ENCODE peak calls at places on chromosomes 11 and 22, in seven cellular contexts. One of them, this sample, is unnamed.

GRCh38 chr22:27719033-27719341 is 82.6 kb downstream of the MN1 start:
- DNase-seq in HepG2: no peak
- DNase-seq in HEK293T: no peak
- DNase-seq in H1: no peak
- DNase-seq in GM12878: no peak
- DNase-seq in K562: no peak
- DNase-seq in HCT116: no peak
- DNase-seq in this sample: no peak

GRCh38 chr11:96964661-96965060 is 574.8 kb downstream of the JRKL start:
- DNase-seq in GM12878: no peak
- DNase-seq in K562: no peak
- DNase-seq in HepG2: peak
- DNase-seq in H1: no peak
- DNase-seq in HCT116: no peak
- DNase-seq in HEK293T: no peak
- DNase-seq in this sample: no peak

GRCh38 chr11:3947084-3947483 is 91.6 kb downstream of the STIM1 start:
- DNase-seq in HepG2: no peak
- DNase-seq in GM12878: peak
- DNase-seq in HEK293T: no peak
- DNase-seq in K562: no peak
- DNase-seq in HCT116: no peak
- DNase-seq in H1: no peak
- DNase-seq in this sample: no peak

GRCh38 chr11:58963551-58964075 is 24.3 kb downstream of the GLYATL1 start:
- DNase-seq in H1: peak
- DNase-seq in GM12878: no peak
- DNase-seq in HepG2: no peak
- DNase-seq in HEK293T: no peak
- DNase-seq in K562: no peak
- DNase-seq in HCT116: no peak
- DNase-seq in this sample: peak

GRCh38 chr22:20752873-20753272 is 21.0 kb upstream of the SERPIND1 start:
- DNase-seq in HCT116: no peak
- DNase-seq in HEK293T: no peak
- DNase-seq in H1: no peak
- DNase-seq in GM12878: no peak
- DNase-seq in K562: no peak
- DNase-seq in HepG2: no peak
- DNase-seq in this sample: no peak

GRCh38 chr11:107741044-107741823 is 29.4 kb upstream of the SLN start:
- DNase-seq in H1: peak
- DNase-seq in HCT116: peak
- DNase-seq in K562: peak
- DNase-seq in GM12878: peak
- DNase-seq in HepG2: peak
- DNase-seq in HEK293T: peak
- DNase-seq in this sample: no peak

GRCh38 chr11:57514538-57515331 is 767 bp downstream of the SLC43A1 start:
- DNase-seq in HepG2: peak
- DNase-seq in HCT116: no peak
- DNase-seq in GM12878: no peak
- DNase-seq in H1: peak
- DNase-seq in K562: peak
- DNase-seq in HEK293T: peak
- DNase-seq in this sample: peak

GRCh38 chr22:25174888-25175411 is 24.7 kb upstream of the CRYBB3 start:
- DNase-seq in HepG2: no peak
- DNase-seq in GM12878: no peak
- DNase-seq in H1: no peak
- DNase-seq in K562: no peak
- DNase-seq in HCT116: no peak
- DNase-seq in HEK293T: no peak
- DNase-seq in this sample: no peak

GRCh38 chr11:130840683-130841082 is 75.6 kb downstream of the SNX19 start:
- DNase-seq in K562: no peak
- DNase-seq in HepG2: no peak
- DNase-seq in GM12878: no peak
- DNase-seq in HEK293T: no peak
- DNase-seq in HCT116: no peak
- DNase-seq in H1: no peak
- DNase-seq in this sample: no peak

GRCh38 chr22:42926034-42926433 is 69.0 kb upstream of the ARFGAP3 start:
- DNase-seq in H1: no peak
- DNase-seq in HCT116: no peak
- DNase-seq in K562: no peak
- DNase-seq in GM12878: no peak
- DNase-seq in HepG2: no peak
- DNase-seq in HEK293T: no peak
- DNase-seq in this sample: no peak

GRCh38 chr11:118051611-118052461 is 25.0 kb upstream of the TMPRSS4 start:
- DNase-seq in GM12878: peak
- DNase-seq in HepG2: no peak
- DNase-seq in H1: no peak
- DNase-seq in K562: no peak
- DNase-seq in HCT116: no peak
- DNase-seq in HEK293T: no peak
- DNase-seq in this sample: no peak

DNA sequence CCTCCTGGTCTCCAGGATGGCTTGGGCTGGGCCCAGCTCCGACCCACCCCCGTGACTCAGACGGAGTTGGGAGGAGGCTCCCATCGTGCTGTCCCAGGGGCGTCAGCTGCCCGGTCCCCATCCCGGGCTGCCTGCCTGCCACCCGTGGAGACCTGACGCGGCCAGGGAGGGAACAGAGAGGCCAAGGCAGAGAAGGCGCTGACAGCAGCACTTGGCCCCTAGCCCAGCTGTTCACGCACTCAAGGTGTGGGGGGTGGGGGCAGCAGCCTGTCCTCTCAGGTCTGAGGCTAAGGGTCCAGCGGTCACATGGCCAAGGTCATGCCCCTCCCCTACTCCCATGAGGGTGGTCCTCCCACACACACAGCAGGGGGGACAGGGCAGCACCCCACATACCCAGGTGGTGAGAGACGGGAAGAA is 48.6 kb downstream of the ELFN2 start:
- DNase-seq in HCT116: no peak
- DNase-seq in H1: no peak
- DNase-seq in GM12878: no peak
- DNase-seq in K562: no peak
- DNase-seq in HEK293T: no peak
- DNase-seq in HepG2: no peak
- DNase-seq in this sample: no peak
- TF ChIP-seq SP1 in HCT116: no peak
- TF ChIP-seq SP1 in H1: no peak
- TF ChIP-seq SP1 in GM12878: no peak
- TF ChIP-seq SP1 in K562: no peak
- TF ChIP-seq SP1 in HEK293T: no peak
- TF ChIP-seq SP1 in HepG2: no peak
- TF ChIP-seq SP1 in this sample: no peak

DNA sequence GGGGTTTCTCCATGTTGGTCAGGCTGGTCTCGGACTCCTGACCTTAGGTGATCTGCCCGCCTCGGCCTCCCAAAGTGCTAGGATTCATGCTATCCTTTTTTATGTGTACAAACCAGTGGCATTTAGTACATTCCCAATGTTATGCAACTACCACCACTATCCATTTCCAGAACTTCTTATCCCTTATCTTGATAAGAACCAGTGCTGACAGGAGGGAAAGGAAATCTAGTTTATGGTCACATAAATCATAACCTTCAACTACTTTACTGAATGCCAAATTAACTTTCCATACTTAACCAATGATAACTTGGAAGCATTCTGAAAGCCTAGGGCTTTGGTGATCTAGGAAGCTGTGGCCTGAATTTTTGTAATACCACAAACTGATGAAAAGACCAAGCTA is 170.4 kb downstream of the SWAP70 start:
- DNase-seq in GM12878: no peak
- DNase-seq in K562: no peak
- DNase-seq in HEK293T: no peak
- DNase-seq in HCT116: no peak
- DNase-seq in H1: no peak
- DNase-seq in HepG2: no peak
- DNase-seq in this sample: no peak
- TF ChIP-seq SP1 in GM12878: no peak
- TF ChIP-seq SP1 in K562: no peak
- TF ChIP-seq SP1 in HEK293T: no peak
- TF ChIP-seq SP1 in HCT116: no peak
- TF ChIP-seq SP1 in H1: no peak
- TF ChIP-seq SP1 in HepG2: no peak
- TF ChIP-seq SP1 in this sample: no peak

DNA sequence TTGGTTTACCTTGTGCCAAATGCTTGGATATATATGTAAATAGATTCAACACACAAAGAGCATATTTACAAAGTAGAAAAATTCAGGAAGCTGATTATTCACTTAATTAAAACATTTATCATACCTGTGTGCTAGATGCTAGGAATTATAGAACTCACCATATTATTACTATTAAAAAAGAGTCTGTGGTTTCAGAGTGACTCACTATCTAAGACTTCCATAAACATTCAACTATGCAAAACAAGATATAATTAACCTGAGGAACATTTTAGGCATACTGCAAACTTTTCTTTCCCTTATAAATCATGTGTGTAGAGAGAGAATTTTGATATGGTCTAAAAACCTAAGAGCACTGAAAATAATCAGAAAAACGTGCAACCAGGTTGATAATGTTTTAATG is 27.3 kb downstream of the CTSC start:
- DNase-seq in H1: no peak
- DNase-seq in HepG2: no peak
- DNase-seq in GM12878: no peak
- DNase-seq in HEK293T: no peak
- DNase-seq in HCT116: no peak
- DNase-seq in K562: no peak
- DNase-seq in this sample: no peak
- TF ChIP-seq SP1 in H1: no peak
- TF ChIP-seq SP1 in HepG2: no peak
- TF ChIP-seq SP1 in GM12878: no peak
- TF ChIP-seq SP1 in HEK293T: no peak
- TF ChIP-seq SP1 in HCT116: no peak
- TF ChIP-seq SP1 in K562: no peak
- TF ChIP-seq SP1 in this sample: no peak

GRCh38 chr22:49426618-49427266 is 400.9 kb downstream of the BRD1 start:
- DNase-seq in HepG2: no peak
- DNase-seq in K562: no peak
- DNase-seq in H1: no peak
- DNase-seq in GM12878: no peak
- DNase-seq in HEK293T: no peak
- DNase-seq in HCT116: no peak
- DNase-seq in this sample: no peak
- TF ChIP-seq SP1 in HepG2: no peak
- TF ChIP-seq SP1 in K562: no peak
- TF ChIP-seq SP1 in H1: no peak
- TF ChIP-seq SP1 in GM12878: no peak
- TF ChIP-seq SP1 in HEK293T: no peak
- TF ChIP-seq SP1 in HCT116: no peak
- TF ChIP-seq SP1 in this sample: no peak

DNA sequence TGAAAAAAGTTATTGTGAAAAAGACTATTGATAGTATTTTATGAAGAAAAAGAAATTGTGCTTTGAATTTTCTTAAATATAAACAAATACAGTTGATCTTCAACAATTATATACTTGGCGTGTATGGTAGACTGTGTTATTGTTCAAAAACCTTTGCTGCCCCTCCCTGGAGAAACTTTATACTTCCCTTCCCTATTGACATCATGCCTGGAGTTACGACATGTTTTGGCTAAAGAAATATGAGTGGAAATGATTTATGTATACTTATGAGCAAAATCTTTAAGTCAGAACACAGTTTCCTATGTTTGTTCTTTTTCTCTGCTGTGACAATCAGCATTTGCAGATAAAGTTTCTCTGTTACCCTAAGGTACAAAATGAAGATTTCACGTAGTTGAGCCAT is 243.8 kb downstream of the TMEM135 start:
- DNase-seq in HepG2: peak
- DNase-seq in K562: no peak
- DNase-seq in HEK293T: no peak
- DNase-seq in HCT116: no peak
- DNase-seq in H1: no peak
- DNase-seq in GM12878: no peak
- DNase-seq in this sample: no peak
- TF ChIP-seq SP1 in HepG2: no peak
- TF ChIP-seq SP1 in K562: no peak
- TF ChIP-seq SP1 in HEK293T: no peak
- TF ChIP-seq SP1 in HCT116: no peak
- TF ChIP-seq SP1 in H1: no peak
- TF ChIP-seq SP1 in GM12878: no peak
- TF ChIP-seq SP1 in this sample: no peak

DNA sequence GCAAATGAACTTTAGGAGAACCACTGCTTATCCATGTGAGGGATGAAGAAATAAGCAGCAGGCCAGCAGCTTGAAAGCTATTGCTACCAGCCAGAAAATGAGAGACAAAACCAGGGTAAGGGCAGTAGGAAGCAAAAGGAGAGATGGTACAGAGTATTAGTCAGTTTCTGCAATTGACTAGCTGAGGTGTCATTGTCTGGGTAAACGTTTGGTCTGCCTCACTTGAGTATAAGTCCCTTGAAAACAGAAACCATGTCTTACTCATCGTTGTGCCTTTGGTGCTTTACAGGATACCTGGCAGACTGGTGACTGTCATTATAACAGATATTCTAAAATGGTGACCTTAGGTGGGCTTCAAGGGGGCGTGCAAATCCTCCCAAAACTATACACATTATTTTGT is 63.9 kb upstream of the USP47 start:
- DNase-seq in HEK293T: no peak
- DNase-seq in HepG2: no peak
- DNase-seq in HCT116: no peak
- DNase-seq in H1: no peak
- DNase-seq in GM12878: no peak
- DNase-seq in K562: no peak
- DNase-seq in this sample: no peak
- TF ChIP-seq SP1 in HEK293T: no peak
- TF ChIP-seq SP1 in HepG2: no peak
- TF ChIP-seq SP1 in HCT116: no peak
- TF ChIP-seq SP1 in H1: no peak
- TF ChIP-seq SP1 in GM12878: no peak
- TF ChIP-seq SP1 in K562: no peak
- TF ChIP-seq SP1 in this sample: no peak

DNA sequence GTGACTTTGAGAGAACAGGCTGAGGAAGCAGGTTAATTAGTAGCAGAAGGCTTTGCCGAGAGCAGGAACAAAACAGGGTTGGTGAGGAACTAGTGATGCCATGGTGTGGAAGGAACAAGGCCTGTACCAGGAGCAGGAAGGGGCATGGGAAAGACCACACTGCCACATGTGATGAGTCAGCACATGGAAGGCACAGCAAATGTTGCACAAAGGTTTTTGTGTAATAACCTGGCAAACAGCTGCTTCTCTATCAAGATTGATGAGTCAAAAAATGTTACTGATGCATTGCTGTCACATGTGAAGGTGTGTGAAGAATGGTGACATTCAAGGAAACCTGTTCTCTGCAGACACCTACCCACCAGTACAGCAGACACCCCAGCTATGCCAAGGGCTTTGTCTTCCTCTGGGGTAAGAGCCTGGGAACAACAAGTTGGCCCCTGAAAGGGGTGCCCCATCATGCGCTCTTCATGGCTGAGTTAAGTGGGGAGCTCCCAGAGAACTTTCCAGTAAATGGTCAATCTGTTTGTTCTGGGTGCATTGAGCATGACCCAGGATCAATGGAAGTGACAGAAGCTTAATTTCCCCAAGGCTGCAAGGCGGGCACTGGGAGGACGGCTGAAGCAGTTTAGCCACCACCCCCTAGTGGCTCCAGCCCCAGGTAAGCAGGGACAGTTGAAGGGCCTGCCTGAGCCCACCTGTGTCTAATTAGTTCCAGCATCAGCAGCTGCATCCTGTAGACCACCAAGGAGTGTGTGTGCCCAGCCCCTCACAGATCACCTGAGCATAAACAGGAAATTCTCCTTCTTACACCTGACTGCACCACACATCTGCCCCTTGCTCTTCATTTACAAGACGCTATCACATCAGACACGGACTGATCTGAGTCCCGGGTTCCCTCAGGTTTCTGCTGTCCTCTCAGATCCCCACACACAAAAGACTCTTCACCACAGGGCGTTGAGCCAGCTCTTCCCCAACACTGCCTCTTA is 47.6 kb downstream of the GGTLC2 start:
- DNase-seq in GM12878: no peak
- DNase-seq in HepG2: no peak
- DNase-seq in HEK293T: no peak
- DNase-seq in K562: no peak
- DNase-seq in HCT116: no peak
- DNase-seq in H1: no peak
- DNase-seq in this sample: no peak
- TF ChIP-seq SP1 in GM12878: no peak
- TF ChIP-seq SP1 in HepG2: no peak
- TF ChIP-seq SP1 in HEK293T: no peak
- TF ChIP-seq SP1 in K562: no peak
- TF ChIP-seq SP1 in HCT116: no peak
- TF ChIP-seq SP1 in H1: no peak
- TF ChIP-seq SP1 in this sample: no peak

This sample was measured in WTC11.